ENCODE peak calls at places on chromosome 3, in five cellular contexts. W is left ventricle myocardium inferior, O is lung, P is right lobe of liver, C is tibial artery. A is an unnamed sample.

GRCh38 chr3:105490045-105490444 is 123.3 kb downstream of the ALCAM start:
- DNase-seq in W (no peak), O (no peak), P (no peak), C (no peak), A (no peak)

GRCh38 chr3:167078070-167078622 is 302.0 kb downstream of the ZBBX start:
- DNase-seq in W (no peak), O (no peak), P (no peak), C (no peak), A (no peak)

GRCh38 chr3:60932669-60933068 is 318.6 kb downstream of the FHIT start:
- DNase-seq in W (no peak), O (no peak), P (no peak), C (no peak), A (no peak)

GRCh38 chr3:159877924-159878323 is 110.7 kb upstream of the IL12A start:
- DNase-seq in W (no peak), O (no peak), P (no peak), C (no peak), A (peak; percentile 71)

GRCh38 chr3:53938645-53939044 is 47.0 kb upstream of the SELENOK start:
- DNase-seq in W (no peak), O (no peak), P (no peak), C (no peak), A (no peak)

GRCh38 chr3:174524203-174524602 is 334.9 kb upstream of the NAALADL2 start:
- DNase-seq in W (no peak), O (no peak), P (no peak), C (no peak), A (peak; percentile 22)

GRCh38 chr3:141851411-141851810 is 25.0 kb upstream of the ATP1B3 start:
- DNase-seq in W (no peak), O (no peak), P (no peak), C (no peak), A (no peak)

GRCh38 chr3:177574232-177574856 is 377.1 kb upstream of the TBL1XR1 start:
- DNase-seq in W (no peak), O (peak; percentile 60), P (peak; percentile 75), C (no peak), A (no peak)

GRCh38 chr3:21644268-21644667 is 106.7 kb downstream of the ZNF385D start:
- DNase-seq in W (no peak), O (no peak), P (no peak), C (no peak), A (no peak)

GRCh38 chr3:157089455-157090221 is 70.3 kb downstream of the CCNL1 start:
- DNase-seq in W (peak; percentile 29), O (peak; percentile 52), P (peak; percentile 46), C (no peak), A (peak; percentile 56)

GRCh38 chr3:9251055-9251786 is 1.8 kb upstream of the SRGAP3 start:
- DNase-seq in W (peak; percentile 67), O (no peak), P (no peak), C (no peak), A (peak; percentile 43)

GRCh38 chr3:182248349-182248880 is 536.7 kb downstream of the SOX2 start:
- DNase-seq in W (no peak), O (no peak), P (no peak), C (no peak), A (no peak)

GRCh38 chr3:52895416-52895815 is 1.9 kb downstream of the STIMATE start:
- DNase-seq in W (no peak), O (no peak), P (no peak), C (no peak), A (no peak)

GRCh38 chr3:159872374-159873109 is 116.1 kb upstream of the IL12A start:
- DNase-seq in W (no peak), O (no peak), P (no peak), C (no peak), A (peak; percentile 96)

GRCh38 chr3:62797129-62797528 is 78.1 kb downstream of the CADPS start:
- DNase-seq in W (no peak), O (no peak), P (no peak), C (no peak), A (no peak)

GRCh38 chr3:10783360-10784346 is 32.4 kb upstream of the SLC6A11 start:
- DNase-seq in W (no peak), O (no peak), P (no peak), C (no peak), A (no peak)

GRCh38 chr3:62149962-62150361 is 223.4 kb downstream of the FEZF2 start:
- DNase-seq in W (no peak), O (no peak), P (no peak), C (no peak), A (peak; percentile 83)

GRCh38 chr3:129609591-129610169 is 3.2 kb upstream of the PLXND1 start:
- DNase-seq in W (no peak), O (no peak), P (no peak), C (no peak), A (no peak)

GRCh38 chr3:188421151-188421821 is 267.3 kb downstream of the LPP start:
- DNase-seq in W (no peak), O (no peak), P (no peak), C (no peak), A (peak; percentile 15)

GRCh38 chr3:45227131-45227819 is 1.2 kb upstream of the TMEM158 start:
- DNase-seq in W (no peak), O (no peak), P (no peak), C (no peak), A (no peak)

GRCh38 chr3:168881804-168882203 is 781.7 kb downstream of the MECOM start:
- DNase-seq in W (no peak), O (no peak), P (no peak), C (no peak), A (no peak)

GRCh38 chr3:172129534-172129867 is 90.1 kb downstream of the FNDC3B start:
- DNase-seq in W (no peak), O (no peak), P (no peak), C (no peak), A (no peak)

GRCh38 chr3:172127141-172127540 is 87.8 kb downstream of the FNDC3B start:
- DNase-seq in W (no peak), O (no peak), P (no peak), C (no peak), A (no peak)

GRCh38 chr3:172128852-172129251 is 89.5 kb downstream of the FNDC3B start:
- DNase-seq in W (no peak), O (no peak), P (no peak), C (no peak), A (no peak)

GRCh38 chr3:172126741-172127140 is 87.4 kb downstream of the FNDC3B start:
- DNase-seq in W (no peak), O (no peak), P (no peak), C (no peak), A (no peak)

GRCh38 chr3:172127929-172128580 is 88.7 kb downstream of the FNDC3B start:
- DNase-seq in W (no peak), O (no peak), P (no peak), C (no peak), A (no peak)
- H3K4me1 ChIP-seq in W (peaks cover 89% of the 10 kb centered on the region), O (peaks cover 20% of the 10 kb centered on the region), P (peaks cover 40% of the 10 kb centered on the region), C (peaks cover 29% of the 10 kb centered on the region), A (peaks cover 20% of the 10 kb centered on the region)

GRCh38 chr3:41679412-41679811 is 282.5 kb downstream of the ULK4 start:
- DNase-seq in W (no peak), O (no peak), P (no peak), C (no peak), A (no peak)

GRCh38 chr3:41681479-41681878 is 280.4 kb downstream of the ULK4 start:
- DNase-seq in W (no peak), O (peak; percentile 38), P (no peak), C (no peak), A (peak; percentile 79)

GRCh38 chr3:41684802-41685740 is 276.8 kb downstream of the ULK4 start:
- DNase-seq in W (no peak), O (no peak), P (no peak), C (no peak), A (no peak)

GRCh38 chr3:41682996-41683395 is 278.9 kb downstream of the ULK4 start:
- DNase-seq in W (no peak), O (no peak), P (no peak), C (no peak), A (no peak)

DNA sequence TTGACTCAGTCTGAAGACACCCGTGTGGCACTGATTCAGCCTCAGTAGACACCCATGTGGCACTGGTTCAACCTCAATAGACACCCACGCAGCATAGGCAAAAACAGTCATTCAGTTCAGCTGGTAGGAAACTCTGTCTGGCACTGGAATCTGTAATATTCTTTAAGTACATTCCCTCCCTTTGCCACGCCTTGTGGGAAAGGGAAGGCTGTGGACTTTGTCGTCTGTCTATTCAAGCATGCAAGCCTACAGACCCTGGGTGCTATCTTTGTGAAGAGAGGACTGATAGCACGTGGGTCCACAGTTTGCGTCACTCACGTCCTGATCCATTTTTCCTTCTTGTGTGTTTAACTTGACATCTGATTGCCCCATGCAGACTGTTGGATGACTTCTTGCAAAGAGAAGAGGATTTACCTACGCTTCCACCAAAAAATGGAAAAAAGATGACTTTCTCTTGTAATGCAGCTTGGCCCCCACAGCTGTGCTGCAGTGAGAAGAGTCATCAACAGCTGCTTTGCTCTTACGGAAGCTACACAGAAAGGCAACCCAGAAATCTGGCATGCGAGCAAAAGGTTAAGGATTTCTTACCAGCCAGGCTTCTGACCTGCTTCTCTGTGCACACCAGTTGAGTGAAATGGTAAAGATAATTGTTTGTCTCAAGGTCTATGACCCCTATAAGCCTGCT is 278.1 kb downstream of the ULK4 start:
- DNase-seq in W (no peak), O (no peak), P (peak; percentile 35), C (no peak), A (no peak)
- H3K27ac ChIP-seq in W (no peak overlapping the region), O (no peak overlapping the region), P (peak overlapping the region; percentile 42), C (no peak overlapping the region), A (no peak overlapping the region)

GRCh38 chr3:116512281-116512680 is 67.0 kb upstream of the LSAMP start:
- DNase-seq in W (no peak), O (no peak), P (no peak), C (no peak), A (no peak)

GRCh38 chr3:116512931-116513330 is 67.6 kb upstream of the LSAMP start:
- DNase-seq in W (no peak), O (no peak), P (no peak), C (no peak), A (no peak)

GRCh38 chr3:116517308-116517707 is 72.0 kb upstream of the LSAMP start:
- DNase-seq in W (no peak), O (no peak), P (no peak), C (no peak), A (peak; percentile 2)
- TF ChIP-seq CTCF in W (no peak), O (no peak), P (no peak), C (no peak), A (peak; percentile 43)

GRCh38 chr3:64188810-64189560 is 36.3 kb downstream of the PRICKLE2 start:
- DNase-seq in W (no peak), O (peak; percentile 40), P (no peak), C (no peak), A (peak; percentile 87)
- H3K4me1 ChIP-seq in W (peaks cover 83% of the 10 kb centered on the region), O (peaks cover 17% of the 10 kb centered on the region), P (no peaks in the 10 kb centered on the region), C (peaks cover 37% of the 10 kb centered on the region), A (peaks cover 71% of the 10 kb centered on the region)